ENCODE peak calls at places on chromosomes 11 and 22, in six cellular contexts. One of them, this sample, is unnamed.

GRCh38 chr11:63839508-63840355 is 822 bp downstream of the MARK2 start:
- DNase-seq in SJSA1: no peak
- DNase-seq in pancreas: peak; percentile 89
- DNase-seq in neural progenitor cell: peak; percentile 50
- DNase-seq in fibroblast of lung: no peak
- DNase-seq in CD8-positive, alpha-beta memory T cell: no peak
- DNase-seq in this sample: peak; percentile 33

GRCh38 chr22:48444320-48445112 is 1383.2 kb downstream of the BRD1 start:
- DNase-seq in fibroblast of lung: no peak
- DNase-seq in pancreas: no peak
- DNase-seq in neural progenitor cell: no peak
- DNase-seq in SJSA1: peak; percentile 70
- DNase-seq in CD8-positive, alpha-beta memory T cell: no peak
- DNase-seq in this sample: no peak

GRCh38 chr11:111229604-111230003 is 15.9 kb upstream of the POU2AF2 start:
- DNase-seq in fibroblast of lung: no peak
- DNase-seq in neural progenitor cell: no peak
- DNase-seq in CD8-positive, alpha-beta memory T cell: no peak
- DNase-seq in pancreas: no peak
- DNase-seq in SJSA1: no peak
- DNase-seq in this sample: no peak

GRCh38 chr22:42932857-42933782 is 76.0 kb upstream of the ARFGAP3 start:
- DNase-seq in neural progenitor cell: no peak
- DNase-seq in SJSA1: no peak
- DNase-seq in pancreas: peak; percentile 21
- DNase-seq in fibroblast of lung: no peak
- DNase-seq in CD8-positive, alpha-beta memory T cell: no peak
- DNase-seq in this sample: no peak

GRCh38 chr11:132874638-132875037 is 657.7 kb downstream of the OPCML start:
- DNase-seq in fibroblast of lung: peak; percentile 84
- DNase-seq in CD8-positive, alpha-beta memory T cell: no peak
- DNase-seq in SJSA1: peak; percentile 38
- DNase-seq in neural progenitor cell: no peak
- DNase-seq in pancreas: no peak
- DNase-seq in this sample: no peak

GRCh38 chr11:119612814-119613213 is 116.2 kb downstream of the NECTIN1 start:
- DNase-seq in pancreas: no peak
- DNase-seq in neural progenitor cell: no peak
- DNase-seq in SJSA1: no peak
- DNase-seq in CD8-positive, alpha-beta memory T cell: no peak
- DNase-seq in fibroblast of lung: no peak
- DNase-seq in this sample: no peak

GRCh38 chr11:61773356-61773755 is 19.0 kb downstream of the TMEM258 start:
- DNase-seq in pancreas: peak; percentile 45
- DNase-seq in fibroblast of lung: no peak
- DNase-seq in neural progenitor cell: peak; percentile 43
- DNase-seq in SJSA1: no peak
- DNase-seq in CD8-positive, alpha-beta memory T cell: no peak
- DNase-seq in this sample: no peak

GRCh38 chr11:32983506-32983905 is 32.2 kb upstream of the DEPDC7 start:
- DNase-seq in neural progenitor cell: no peak
- DNase-seq in CD8-positive, alpha-beta memory T cell: no peak
- DNase-seq in fibroblast of lung: no peak
- DNase-seq in pancreas: no peak
- DNase-seq in SJSA1: no peak
- DNase-seq in this sample: no peak

GRCh38 chr22:19848298-19849224 is 6.1 kb downstream of the GNB1L start:
- DNase-seq in fibroblast of lung: no peak
- DNase-seq in SJSA1: peak; percentile 48
- DNase-seq in pancreas: peak; percentile 81
- DNase-seq in neural progenitor cell: no peak
- DNase-seq in CD8-positive, alpha-beta memory T cell: no peak
- DNase-seq in this sample: no peak

GRCh38 chr11:123194308-123195181 is 503 bp downstream of the CLMP start:
- DNase-seq in pancreas: peak; percentile 61
- DNase-seq in CD8-positive, alpha-beta memory T cell: no peak
- DNase-seq in SJSA1: peak; percentile 45
- DNase-seq in fibroblast of lung: peak; percentile 63
- DNase-seq in neural progenitor cell: peak; percentile 72
- DNase-seq in this sample: no peak

GRCh38 chr11:26891501-26891900 is 102.4 kb upstream of the FIBIN start:
- DNase-seq in fibroblast of lung: no peak
- DNase-seq in pancreas: no peak
- DNase-seq in CD8-positive, alpha-beta memory T cell: no peak
- DNase-seq in SJSA1: no peak
- DNase-seq in neural progenitor cell: no peak
- DNase-seq in this sample: no peak

GRCh38 chr11:74783241-74783871 is 34.7 kb downstream of the RNF169 start:
- DNase-seq in SJSA1: no peak
- DNase-seq in fibroblast of lung: peak; percentile 29
- DNase-seq in CD8-positive, alpha-beta memory T cell: no peak
- DNase-seq in neural progenitor cell: no peak
- DNase-seq in pancreas: no peak
- DNase-seq in this sample: no peak

GRCh38 chr11:17314232-17314547 is 37.4 kb upstream of the NCR3LG1 start:
- DNase-seq in SJSA1: no peak
- DNase-seq in fibroblast of lung: peak; percentile 96
- DNase-seq in CD8-positive, alpha-beta memory T cell: no peak
- DNase-seq in neural progenitor cell: no peak
- DNase-seq in pancreas: no peak
- DNase-seq in this sample: no peak

GRCh38 chr11:113531078-113531477 is 55.9 kb upstream of the DRD2 start:
- DNase-seq in CD8-positive, alpha-beta memory T cell: no peak
- DNase-seq in pancreas: no peak
- DNase-seq in fibroblast of lung: no peak
- DNase-seq in neural progenitor cell: no peak
- DNase-seq in SJSA1: no peak
- DNase-seq in this sample: no peak
- H3K27ac ChIP-seq in CD8-positive, alpha-beta memory T cell: no peak overlapping the region
- H3K27ac ChIP-seq in pancreas: no peak overlapping the region
- H3K27ac ChIP-seq in fibroblast of lung: no peak overlapping the region
- H3K27ac ChIP-seq in neural progenitor cell: no peak overlapping the region
- H3K27ac ChIP-seq in SJSA1: no peak overlapping the region
- H3K27ac ChIP-seq in this sample: no peak overlapping the region

DNA sequence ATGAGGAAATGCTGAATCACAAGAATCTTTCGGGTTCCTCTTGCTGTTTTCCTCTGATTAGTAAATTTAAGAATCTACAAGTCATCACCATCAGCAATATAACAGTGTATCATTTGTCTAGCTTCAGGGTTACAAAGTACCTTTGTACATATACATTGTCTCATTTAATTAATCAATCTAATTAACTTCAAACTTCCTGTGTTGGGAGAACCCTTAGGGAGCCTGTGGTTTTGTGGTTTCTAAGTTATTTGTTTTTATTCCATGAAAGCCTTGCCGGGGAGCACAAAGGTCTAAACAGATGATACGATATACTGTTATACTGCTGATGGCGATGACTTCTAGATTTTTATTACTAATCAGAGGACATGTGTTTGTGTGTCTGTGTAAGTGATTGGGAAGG is 41.0 kb downstream of the TIMP3 start:
- DNase-seq in pancreas: no peak
- DNase-seq in CD8-positive, alpha-beta memory T cell: no peak
- DNase-seq in SJSA1: no peak
- DNase-seq in fibroblast of lung: no peak
- DNase-seq in neural progenitor cell: no peak
- DNase-seq in this sample: no peak
- H3K27ac ChIP-seq in pancreas: no peak overlapping the region
- H3K27ac ChIP-seq in CD8-positive, alpha-beta memory T cell: no peak overlapping the region
- H3K27ac ChIP-seq in SJSA1: no peak overlapping the region
- H3K27ac ChIP-seq in fibroblast of lung: no peak overlapping the region
- H3K27ac ChIP-seq in neural progenitor cell: no peak overlapping the region
- H3K27ac ChIP-seq in this sample: no peak overlapping the region

DNA sequence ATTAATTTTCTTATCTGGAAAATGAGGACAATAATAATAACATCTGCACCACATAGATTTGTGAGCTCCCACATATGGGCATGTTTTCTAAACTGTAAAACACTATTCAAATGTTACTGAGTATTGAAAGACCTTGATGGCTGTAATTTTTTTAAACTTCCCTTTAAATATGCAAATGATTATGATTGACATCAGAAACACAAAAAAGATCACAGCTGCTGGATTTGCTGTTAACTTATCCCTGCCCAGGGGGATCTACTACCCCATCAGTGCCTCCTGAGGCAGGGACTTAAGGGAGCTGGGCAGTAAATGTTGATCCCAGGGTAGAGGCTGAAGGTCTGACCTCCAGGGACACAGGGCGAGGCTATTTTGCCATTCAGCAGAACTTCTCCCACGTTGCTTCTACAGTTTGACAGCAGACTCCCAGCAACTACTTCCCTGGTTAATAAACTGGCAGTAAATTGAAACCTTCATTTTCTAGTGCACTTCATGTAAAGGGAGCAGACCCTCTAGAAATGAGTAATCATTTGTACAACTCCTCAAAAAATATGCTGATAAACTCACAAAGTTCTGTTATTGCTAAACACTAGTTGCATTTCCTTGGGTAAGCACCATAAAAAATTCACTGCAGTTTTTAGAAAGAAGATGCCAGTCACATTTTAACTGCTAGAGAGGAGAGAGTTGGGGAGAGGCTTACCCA is 20.3 kb downstream of the TMPRSS5 start:
- DNase-seq in fibroblast of lung: no peak
- DNase-seq in CD8-positive, alpha-beta memory T cell: no peak
- DNase-seq in neural progenitor cell: no peak
- DNase-seq in pancreas: no peak
- DNase-seq in SJSA1: no peak
- DNase-seq in this sample: no peak
- H3K27ac ChIP-seq in fibroblast of lung: no peak overlapping the region
- H3K27ac ChIP-seq in CD8-positive, alpha-beta memory T cell: no peak overlapping the region
- H3K27ac ChIP-seq in neural progenitor cell: no peak overlapping the region
- H3K27ac ChIP-seq in pancreas: no peak overlapping the region
- H3K27ac ChIP-seq in SJSA1: no peak overlapping the region
- H3K27ac ChIP-seq in this sample: no peak overlapping the region

GRCh38 chr22:46737976-46738641 is at the start of gene CERK:
- DNase-seq in pancreas: peak; percentile 89
- DNase-seq in neural progenitor cell: peak; percentile 79
- DNase-seq in fibroblast of lung: peak; percentile 76
- DNase-seq in SJSA1: peak; percentile 88
- DNase-seq in CD8-positive, alpha-beta memory T cell: peak; percentile 58
- DNase-seq in this sample: peak; percentile 69

GRCh38 chr22:46736705-46737104 is 1.3 kb downstream of the CERK start:
- DNase-seq in SJSA1: no peak
- DNase-seq in fibroblast of lung: no peak
- DNase-seq in pancreas: no peak
- DNase-seq in CD8-positive, alpha-beta memory T cell: no peak
- DNase-seq in neural progenitor cell: no peak
- DNase-seq in this sample: no peak

GRCh38 chr22:46738961-46739870 is 1.2 kb upstream of the CERK start:
- DNase-seq in pancreas: no peak
- DNase-seq in neural progenitor cell: peak; percentile 36
- DNase-seq in fibroblast of lung: peak; percentile 65
- DNase-seq in CD8-positive, alpha-beta memory T cell: peak; percentile 65
- DNase-seq in SJSA1: peak; percentile 74
- DNase-seq in this sample: no peak

GRCh38 chr22:46737105-46737975 is 712 bp downstream of the CERK start:
- DNase-seq in fibroblast of lung: peak; percentile 38
- DNase-seq in pancreas: peak; percentile 85
- DNase-seq in CD8-positive, alpha-beta memory T cell: peak; percentile 25
- DNase-seq in neural progenitor cell: peak; percentile 72
- DNase-seq in SJSA1: no peak
- DNase-seq in this sample: no peak

DNA sequence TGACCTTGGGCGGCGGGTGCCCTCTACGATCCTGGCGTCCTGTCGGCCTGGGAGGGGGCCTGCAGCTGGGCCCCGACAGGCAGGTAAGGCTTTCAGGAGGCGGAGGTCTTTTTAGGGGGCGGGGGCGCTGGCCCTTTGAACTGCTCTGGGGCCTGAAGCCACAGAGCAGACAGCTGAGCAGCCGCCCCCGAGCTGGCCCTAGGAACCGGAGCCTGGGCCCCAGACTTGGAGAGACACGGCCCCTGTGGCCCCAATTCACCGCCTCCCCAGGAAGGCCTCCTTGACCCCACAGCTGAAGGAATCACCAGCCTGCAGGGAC is 549 bp upstream of the CERK start:
- DNase-seq in neural progenitor cell: peak; percentile 51
- DNase-seq in fibroblast of lung: no peak
- DNase-seq in SJSA1: no peak
- DNase-seq in CD8-positive, alpha-beta memory T cell: no peak
- DNase-seq in pancreas: no peak
- DNase-seq in this sample: no peak
- H3K27ac ChIP-seq in neural progenitor cell: no peak overlapping the region
- H3K27ac ChIP-seq in fibroblast of lung: peak overlapping the region; percentile 68
- H3K27ac ChIP-seq in SJSA1: peak overlapping the region; percentile 68
- H3K27ac ChIP-seq in CD8-positive, alpha-beta memory T cell: peak overlapping the region; percentile 65
- H3K27ac ChIP-seq in pancreas: peak overlapping the region; percentile 90
- H3K27ac ChIP-seq in this sample: peak overlapping the region; percentile 72

This sample was measured in substantia nigra.